ENCODE peak calls at places on chromosomes 13 and 19, in ten cellular contexts. Z, U, H, I, P, X, E, D, C and O are unnamed samples.

GRCh38 chr13:53090507-53090906 is 61.9 kb downstream of the OLFM4 start:
- DNase-seq in P (no peak), X (no peak), I (no peak), Z (no peak), E (no peak), H (no peak), D (no peak), C (no peak), U (no peak), O (no peak)

GRCh38 chr13:51241720-51242119 is 19.5 kb downstream of the FAM124A start:
- DNase-seq in C (no peak), D (no peak), H (no peak), I (peak), P (no peak), E (no peak), Z (no peak), X (peak), U (no peak), O (no peak)

GRCh38 chr19:49556412-49557398 is 23.7 kb downstream of the NOSIP start:
- DNase-seq in D (no peak), E (no peak), I (no peak), C (no peak), U (peak), H (no peak), X (no peak), P (no peak), Z (no peak), O (no peak)

GRCh38 chr13:98144501-98145350 is 1.8 kb downstream of the FARP1 start:
- DNase-seq in P (no peak), H (no peak), Z (no peak), D (no peak), U (peak), E (no peak), X (peak), I (peak), C (no peak), O (no peak)

GRCh38 chr13:45518525-45519235 is 53.9 kb downstream of the COG3 start:
- DNase-seq in Z (no peak), C (no peak), U (no peak), I (peak), X (peak), D (no peak), E (no peak), H (no peak), P (no peak), O (no peak)

GRCh38 chr13:91242652-91243051 is 104.8 kb upstream of the MIR17HG start:
- DNase-seq in E (no peak), U (no peak), I (peak), Z (no peak), C (no peak), P (no peak), D (no peak), H (no peak), X (no peak), O (no peak)

GRCh38 chr13:100240109-100240779 is 151.4 kb downstream of the PCCA start:
- DNase-seq in D (no peak), U (peak), P (no peak), C (no peak), H (no peak), X (no peak), Z (no peak), E (no peak), I (no peak), O (no peak)

GRCh38 chr13:24644051-24644450 is 36.2 kb upstream of the ATP12A start:
- DNase-seq in D (no peak), C (no peak), E (no peak), X (peak), H (no peak), I (peak), U (no peak), Z (no peak), P (no peak), O (no peak)

GRCh38 chr19:56405062-56405461 is 930 bp downstream of the ZNF583 start:
- DNase-seq in I (no peak), Z (no peak), E (no peak), C (no peak), H (no peak), P (no peak), U (no peak), X (no peak), D (no peak), O (no peak)

GRCh38 chr19:7865262-7865911 is 8.8 kb downstream of the PRR36 start:
- DNase-seq in D (no peak), E (no peak), I (no peak), C (no peak), P (no peak), Z (no peak), U (no peak), X (no peak), H (no peak), O (no peak)

GRCh38 chr13:75902166-75903104 is 266.3 kb downstream of the LMO7 start:
- DNase-seq in H (no peak), C (no peak), I (no peak), D (no peak), Z (no peak), E (no peak), X (no peak), U (no peak), P (no peak), O (no peak)

GRCh38 chr19:6060600-6061391 is 49.5 kb downstream of the RFX2 start:
- DNase-seq in H (no peak), X (peak), Z (no peak), P (no peak), C (peak), I (no peak), D (no peak), E (no peak), U (peak), O (peak)

GRCh38 chr19:27745978-27746542 is 1466.9 kb downstream of the UQCRFS1 start:
- DNase-seq in I (no peak), C (peak), D (no peak), P (no peak), U (no peak), H (no peak), E (no peak), X (no peak), Z (peak), O (peak)

GRCh38 chr13:43285891-43286602 is 262.7 kb downstream of the DNAJC15 start:
- DNase-seq in D (no peak), U (peak), C (no peak), I (peak), Z (no peak), H (no peak), E (no peak), X (no peak), P (no peak), O (no peak)

GRCh38 chr13:76440568-76440967 is 445.6 kb downstream of the KCTD12 start:
- DNase-seq in H (no peak), C (no peak), I (no peak), E (no peak), U (no peak), D (peak), X (no peak), P (no peak), Z (no peak), O (no peak)

GRCh38 chr13:42539670-42540069 is 34.3 kb upstream of the TNFSF11 start:
- DNase-seq in D (no peak), E (no peak), P (no peak), U (no peak), C (no peak), I (no peak), Z (no peak), X (peak), H (no peak), O (no peak)

GRCh38 chr19:19643158-19644053 is at the start of gene GMIP:
- DNase-seq in X (peak), E (peak), C (no peak), U (peak), H (peak), I (peak), D (peak), P (peak), Z (peak), O (peak)

GRCh38 chr13:73732350-73732749 is 401.9 kb downstream of the KLF12 start:
- DNase-seq in E (no peak), Z (no peak), X (no peak), H (no peak), I (no peak), D (no peak), U (no peak), C (no peak), P (no peak), O (no peak)

GRCh38 chr13:110869231-110869804 is 45.6 kb downstream of the ANKRD10 start:
- DNase-seq in D (no peak), P (no peak), C (no peak), X (no peak), E (no peak), I (no peak), H (no peak), U (no peak), Z (no peak), O (no peak)
- TF ChIP-seq CTCF in D (no peak), P (no peak), C (no peak), X (no peak), E (no peak), I (no peak), H (no peak), U (no peak), Z (no peak), O (no peak)

DNA sequence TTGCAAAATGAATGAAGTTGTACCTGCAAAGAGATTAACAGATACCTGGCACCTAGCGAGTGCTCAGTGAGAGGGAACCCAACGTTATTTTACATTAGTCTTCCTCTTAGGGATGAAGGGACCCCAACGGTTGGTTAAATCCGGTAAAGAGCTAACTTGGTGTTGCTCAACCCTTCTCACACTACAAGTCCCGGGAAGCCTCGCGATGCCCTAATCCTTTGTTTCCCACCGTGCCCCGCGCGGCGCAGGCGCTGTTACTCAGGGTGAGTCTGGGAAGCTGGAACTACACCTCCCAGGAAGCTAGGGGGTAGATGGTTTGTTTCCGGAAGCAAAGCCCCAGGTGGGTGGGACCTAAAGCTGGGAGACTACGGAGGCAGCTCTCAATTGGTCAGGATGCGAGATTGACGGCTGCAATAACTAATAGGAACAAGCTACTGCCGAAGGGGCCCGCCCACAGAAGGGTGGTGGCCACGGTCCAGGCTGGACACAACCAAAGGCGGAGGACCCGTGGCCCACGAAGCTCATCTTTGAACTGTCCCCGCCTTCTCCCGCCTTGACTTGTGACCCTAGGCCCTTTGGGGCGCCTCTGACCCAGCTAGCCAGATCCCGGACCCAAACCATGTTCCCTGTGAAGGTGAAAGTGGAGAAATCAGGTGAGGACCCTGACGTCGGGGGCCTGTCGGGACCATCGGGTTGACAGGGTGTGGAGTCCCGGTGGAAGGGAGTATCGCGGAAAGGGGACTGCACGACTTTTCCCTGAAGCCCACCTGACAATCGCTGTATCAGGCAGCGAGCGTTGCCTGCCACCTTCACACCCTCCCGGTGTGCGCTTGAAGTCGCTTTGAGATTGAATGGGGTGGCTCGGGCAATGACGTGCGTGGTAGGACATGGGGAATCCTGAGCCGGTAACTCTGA is at the start of gene LIN37:
- DNase-seq in P (peak), U (peak), D (peak), I (peak), E (peak), C (peak), Z (peak), H (peak), X (peak), O (peak)
- TF ChIP-seq CTCF in P (no peak), U (no peak), D (no peak), I (peak), E (peak), C (no peak), Z (no peak), H (peak), X (no peak), O (peak)

DNA sequence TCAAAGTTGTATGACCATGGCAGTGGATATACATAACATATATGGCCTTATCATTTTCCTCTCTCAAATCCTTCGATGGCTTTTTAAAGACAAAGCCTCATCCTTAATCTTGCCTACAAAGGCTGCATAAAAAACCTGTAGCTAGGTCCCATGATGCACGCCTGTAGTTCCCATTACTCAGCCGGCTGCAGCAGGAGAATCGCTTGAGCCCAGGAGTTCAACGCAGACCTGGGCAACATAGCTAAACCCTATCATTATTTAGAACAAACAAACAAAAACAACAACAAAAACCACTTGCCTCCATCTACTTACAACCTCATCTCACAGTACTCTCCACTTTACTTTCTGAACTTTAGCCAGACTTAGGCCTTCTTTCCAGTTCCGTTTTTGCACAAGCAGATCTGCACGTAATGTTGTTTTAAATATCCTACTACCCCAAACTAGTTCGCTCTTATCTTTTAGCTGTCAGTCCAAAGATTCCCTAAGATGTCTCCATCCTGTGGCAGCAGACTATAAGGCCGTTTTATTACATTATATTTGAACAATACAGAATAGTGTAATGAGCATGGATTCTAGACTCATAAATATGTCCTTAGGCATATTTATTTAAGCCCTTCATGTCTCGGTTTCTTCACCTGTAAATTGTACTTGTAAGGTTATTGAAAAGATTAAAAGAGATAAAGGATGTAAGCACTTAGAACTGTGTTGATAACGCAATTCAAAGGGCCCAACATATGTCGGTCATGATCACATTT is 969 bp upstream of the POMP start:
- DNase-seq in H (no peak), X (peak), U (peak), C (no peak), P (no peak), D (peak), I (peak), E (no peak), Z (no peak), O (no peak)
- TF ChIP-seq CTCF in H (peak), X (peak), U (no peak), C (peak), P (no peak), D (no peak), I (peak), E (no peak), Z (no peak), O (no peak)

DNA sequence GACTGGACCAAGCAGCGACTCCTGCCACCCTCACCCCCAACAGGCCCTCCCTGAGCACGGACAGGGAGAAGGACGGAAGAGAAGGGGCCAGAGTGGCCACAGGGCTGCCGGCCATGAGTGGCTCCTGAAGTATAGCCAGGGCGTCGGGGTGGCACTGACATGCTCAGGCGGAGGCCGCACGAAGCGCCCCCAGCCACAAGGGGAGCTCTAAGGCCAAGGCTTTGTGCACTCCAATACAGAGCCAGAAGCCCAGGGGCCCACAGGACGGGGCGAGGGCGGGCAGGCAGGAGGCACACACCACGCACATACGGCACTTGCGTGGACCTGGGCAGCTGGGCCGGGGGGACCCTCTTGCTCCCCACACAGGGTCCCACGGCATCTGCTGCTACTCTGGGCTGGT is 52.0 kb downstream of the KLF2 start:
- DNase-seq in E (no peak), I (no peak), X (no peak), D (no peak), Z (no peak), C (no peak), H (no peak), P (no peak), U (peak), O (no peak)
- TF ChIP-seq CTCF in E (no peak), I (peak), X (peak), D (peak), Z (peak), C (peak), H (peak), P (peak), U (peak), O (peak)

GRCh38 chr19:13091400-13092161 is 11.1 kb downstream of the LYL1 start:
- DNase-seq in Z (no peak), U (peak), D (no peak), P (no peak), H (peak), I (peak), C (peak), E (peak), X (peak), O (no peak)
- TF ChIP-seq CTCF in Z (no peak), U (no peak), D (no peak), P (no peak), H (no peak), I (no peak), C (no peak), E (no peak), X (no peak), O (no peak)

GRCh38 chr19:37329686-37330085 is 41.2 kb upstream of the ZNF527 start:
- DNase-seq in D (no peak), U (peak), H (no peak), C (no peak), Z (no peak), E (no peak), X (peak), P (no peak), I (peak), O (no peak)
- TF ChIP-seq CTCF in D (no peak), U (peak), H (no peak), C (peak), Z (no peak), E (no peak), X (peak), P (no peak), I (peak), O (peak)

GRCh38 chr19:39497850-39498261 is 891 bp upstream of the DLL3 start:
- DNase-seq in D (peak), C (no peak), Z (no peak), P (no peak), H (no peak), U (peak), E (no peak), I (peak), X (peak), O (peak)
- TF ChIP-seq CTCF in D (peak), C (peak), Z (no peak), P (peak), H (peak), U (peak), E (no peak), I (peak), X (peak), O (peak)

GRCh38 chr19:21335721-21336120 is 6.5 kb upstream of the ZNF708 start:
- DNase-seq in X (no peak), Z (no peak), C (no peak), I (no peak), E (no peak), D (no peak), P (no peak), U (no peak), H (no peak), O (no peak)
- TF ChIP-seq CTCF in X (no peak), Z (no peak), C (no peak), I (no peak), E (no peak), D (no peak), P (no peak), U (peak), H (no peak), O (no peak)

DNA sequence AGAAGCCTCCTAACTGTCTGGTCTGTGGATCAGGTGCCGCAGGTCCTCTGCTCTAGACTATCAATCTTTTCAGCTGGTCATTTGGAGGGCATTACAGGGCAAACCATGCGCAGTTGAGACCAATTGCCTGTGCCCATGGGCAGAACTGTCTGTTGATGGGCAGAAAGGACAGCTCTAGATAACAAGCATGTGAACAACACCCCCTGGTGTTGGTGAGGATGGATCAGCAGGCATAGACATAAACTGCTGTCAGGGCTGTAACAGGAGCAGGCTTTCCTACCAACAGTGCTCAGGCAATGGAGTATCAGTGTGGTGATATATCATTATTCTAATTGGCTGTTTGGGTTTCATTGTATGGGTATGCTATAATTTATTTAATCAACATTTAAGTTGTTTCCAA is 104.7 kb upstream of the KL start:
- DNase-seq in P (no peak), U (peak), I (peak), E (no peak), H (no peak), X (peak), D (peak), Z (no peak), C (no peak), O (no peak)
- TF ChIP-seq CTCF in P (no peak), U (peak), I (peak), E (no peak), H (peak), X (peak), D (peak), Z (no peak), C (peak), O (peak)

GRCh38 chr19:1605236-1606137 is at the start of gene UQCR11:
- DNase-seq in U (peak), I (peak), E (peak), C (peak), X (peak), P (peak), Z (peak), H (peak), D (peak), O (peak)
- TF ChIP-seq CTCF in U (peak), I (peak), E (peak), C (peak), X (peak), P (peak), Z (peak), H (peak), D (peak), O (peak)